ENCODE peak calls at places on chromosomes 7 and 10, in six cellular contexts. C is endothelial cell of umbilical vein; W is activated CD8-positive, alpha-beta memory T cell treated with anti-CD3 and anti-CD28 coated beads, Interleukin-2, amount 10 ng/mL, durations not matched to agents 7 days and 5 days; U is activated effector memory CD4-positive, alpha-beta T cell treated with Interleukin-2 at 50 U/mL for 16 hours; X is thoracic aorta; G is H7. P is an unnamed sample.

GRCh38 chr7:138024334-138024691 is 22.4 kb upstream of the CREB3L2 start:
- DNase-seq in C (no peak), W (no peak), U (no peak), X (no peak), G (no peak), P (no peak)

GRCh38 chr7:67551027-67551426 is 554.4 kb downstream of the TYW1 start:
- DNase-seq in C (no peak), W (no peak), U (no peak), X (no peak), G (no peak), P (no peak)

GRCh38 chr7:47352394-47352968 is 229.4 kb downstream of the TNS3 start:
- DNase-seq in C (no peak), W (no peak), U (no peak), X (no peak), G (no peak), P (no peak)

GRCh38 chr7:117021366-117021765 is 68.1 kb downstream of the ST7 start:
- DNase-seq in C (no peak), W (no peak), U (no peak), X (no peak), G (no peak), P (no peak)

GRCh38 chr10:22435650-22436049 is 90.4 kb downstream of the SPAG6 start:
- DNase-seq in C (no peak), W (no peak), U (no peak), X (no peak), G (no peak), P (no peak)

GRCh38 chr10:62620491-62620890 is 184.0 kb upstream of the ADO start:
- DNase-seq in C (no peak), W (no peak), U (no peak), X (no peak), G (no peak), P (no peak)

GRCh38 chr10:43249962-43250624 is 16.8 kb downstream of the RASGEF1A start:
- DNase-seq in C (no peak), W (peak), U (no peak), X (no peak), G (peak), P (no peak)

GRCh38 chr10:124401633-124402032 is 17.1 kb downstream of the OAT start:
- DNase-seq in C (no peak), W (no peak), U (no peak), X (no peak), G (no peak), P (no peak)

GRCh38 chr10:77550378-77550777 is 87.2 kb downstream of the KCNMA1 start:
- DNase-seq in C (no peak), W (no peak), U (no peak), X (no peak), G (no peak), P (no peak)

GRCh38 chr7:39838326-39838725 is 111.7 kb upstream of the CDK13 start:
- DNase-seq in C (peak), W (no peak), U (no peak), X (no peak), G (no peak), P (peak)

GRCh38 chr10:124219655-124220054 is 126.3 kb upstream of the CHST15 start:
- DNase-seq in C (no peak), W (no peak), U (no peak), X (no peak), G (no peak), P (no peak)

GRCh38 chr7:13016633-13017324 is 329.3 kb downstream of the ARL4A start:
- DNase-seq in C (no peak), W (no peak), U (no peak), X (no peak), G (no peak), P (no peak)

GRCh38 chr7:24381919-24382505 is 98.0 kb downstream of the NPY start:
- DNase-seq in C (no peak), W (no peak), U (no peak), X (no peak), G (no peak), P (peak)

GRCh38 chr7:111678281-111678680 is 116.0 kb upstream of the IMMP2L start:
- DNase-seq in C (no peak), W (no peak), U (no peak), X (no peak), G (no peak), P (no peak)

GRCh38 chr7:100220833-100221718 is 1.3 kb downstream of the PVRIG start:
- DNase-seq in C (no peak), W (peak), U (peak), X (no peak), G (no peak), P (no peak)

GRCh38 chr7:55486991-55487390 is 85.3 kb downstream of the VOPP1 start:
- DNase-seq in C (no peak), W (no peak), U (no peak), X (no peak), G (no peak), P (no peak)

GRCh38 chr10:63766766-63767505 is 245.7 kb downstream of the REEP3 start:
- DNase-seq in C (peak), W (no peak), U (no peak), X (no peak), G (no peak), P (no peak)

GRCh38 chr7:51278797-51279196 is 37.8 kb downstream of the COBL start:
- DNase-seq in C (no peak), W (no peak), U (no peak), X (no peak), G (no peak), P (no peak)

GRCh38 chr10:102085336-102085735 is 20.2 kb downstream of the HPS6 start:
- DNase-seq in C (no peak), W (no peak), U (no peak), X (no peak), G (no peak), P (no peak)

GRCh38 chr7:66779669-66780408 is 39.3 kb downstream of the RABGEF1 start:
- DNase-seq in C (peak), W (no peak), U (no peak), X (no peak), G (no peak), P (peak)

GRCh38 chr7:117780832-117781231 is 92.4 kb downstream of the CTTNBP2 start:
- DNase-seq in C (no peak), W (no peak), U (no peak), X (no peak), G (no peak), P (no peak)

GRCh38 chr7:128931186-128931798 is 6.4 kb upstream of the IRF5 start:
- DNase-seq in C (no peak), W (no peak), U (no peak), X (no peak), G (peak), P (no peak)